ENCODE peak calls at places on chromosomes 7 and 10, in nine cellular contexts. Q is HEK293T; B is NCI-H774; D is SJCRH30; U is NCI-H1417; W is fibroblast of villous mesenchyme; V is T follicular helper cell; F is CD8-positive, alpha-beta memory T cell; H is PC-3. P is an unnamed sample.
A peak's percentile ranks its signal among the peaks of the same experiment; 100 is the strongest.

GRCh38 chr10:100827819-100828743 is 82.7 kb downstream of the PAX2 start:
- DNase-seq in U (peak; percentile 45), D (no peak), W (no peak), H (peak; percentile 30), B (no peak), Q (no peak), F (no peak), V (no peak), P (no peak)

GRCh38 chr7:122148878-122149277 is 4.8 kb upstream of the AASS start:
- DNase-seq in V (no peak), Q (no peak), D (no peak), U (no peak), H (no peak), B (no peak), F (no peak), W (no peak), P (no peak)

GRCh38 chr10:21052072-21052708 is 155.1 kb upstream of the NEBL start:
- DNase-seq in W (no peak), B (no peak), V (no peak), U (no peak), H (no peak), D (no peak), F (no peak), Q (no peak), P (no peak)

GRCh38 chr10:58942724-58943123 is 233.7 kb upstream of the PHYHIPL start:
- DNase-seq in V (no peak), W (no peak), B (no peak), D (no peak), F (no peak), Q (no peak), U (peak; percentile 69), H (no peak), P (no peak)

GRCh38 chr10:75408512-75408881 is 6.9 kb upstream of the ZNF503 start:
- DNase-seq in W (no peak), B (no peak), D (no peak), Q (no peak), U (no peak), F (no peak), V (no peak), H (no peak), P (no peak)

GRCh38 chr7:70838292-70838907 is 293.5 kb upstream of the GALNT17 start:
- DNase-seq in D (no peak), B (no peak), H (no peak), V (no peak), F (no peak), Q (no peak), W (no peak), U (no peak), P (no peak)

GRCh38 chr10:113266152-113266551 is 286.7 kb upstream of the HABP2 start:
- DNase-seq in H (no peak), V (no peak), Q (no peak), B (no peak), W (no peak), U (no peak), F (no peak), D (no peak), P (no peak)

GRCh38 chr7:33739286-33739685 is 166.1 kb upstream of the BMPER start:
- DNase-seq in Q (no peak), H (no peak), W (no peak), U (no peak), D (no peak), B (no peak), V (no peak), F (no peak), P (no peak)

GRCh38 chr7:47819054-47819920 is 129.0 kb downstream of the PKD1L1 start:
- DNase-seq in W (peak; percentile 86), B (peak; percentile 51), V (no peak), Q (peak; percentile 64), U (peak; percentile 87), D (peak; percentile 88), H (peak; percentile 88), F (no peak), P (peak; percentile 14)

P was measured in activated T-helper 2 cell treated with anti-CD3 and anti-CD28 coated beads, Interferon-gamma antibody, Interleukin-2, Interleukin-4, amounts not matched to agents 10 μg/mL and 5 μg/mL and 100 μg/mL, durations not matched to agents 14 hours and 24 hours and 36 hours.